ENCODE peak calls at places on chromosome 13, in seven cellular contexts. C is activated T-helper 1 cell treated with anti-CD3 and anti-CD28 coated beads, Interleukin-12 subunit alpha, Interleukin-12 subunit beta, Interleukin-2, Interleukin-4 antibody, amounts not matched to agents 30 ng/mL and 10 ng/mL and 1 ng/mL, durations not matched to agents 14 hours and 24 hours and 36 hours; W is CD4-positive, alpha-beta memory T cell; P is Kasumi-1; B is stimulated activated CD4-positive, alpha-beta T cell treated with anti-CD3 and anti-CD28 coated beads, Interleukin-15, amount 100 ng/mL, for 24 hours; N is amygdala; Y is left lung. Q is an unnamed sample.

GRCh38 chr13:80133631-80134083 is 207.3 kb downstream of the SPRY2 start:
- DNase-seq in W (no peak), Y (no peak), C (no peak), B (no peak), N (peak; percentile 12), P (no peak), Q (no peak)

GRCh38 chr13:75749407-75749806 is 113.3 kb downstream of the LMO7 start:
- DNase-seq in P (no peak), W (no peak), N (no peak), B (no peak), C (no peak), Y (no peak), Q (no peak)

GRCh38 chr13:27354379-27354778 is 70.0 kb upstream of the GTF3A start:
- DNase-seq in C (no peak), Y (no peak), P (no peak), W (no peak), B (no peak), N (no peak), Q (no peak)

GRCh38 chr13:39737047-39737446 is 81.6 kb downstream of the COG6 start:
- DNase-seq in B (no peak), Y (no peak), N (no peak), C (no peak), P (no peak), W (no peak), Q (no peak)

GRCh38 chr13:30807392-30807791 is 72.0 kb downstream of the ALOX5AP start:
- DNase-seq in B (no peak), P (no peak), C (no peak), N (no peak), W (no peak), Y (no peak), Q (no peak)

GRCh38 chr13:49651775-49652690 is 23.7 kb downstream of the ARL11 start:
- DNase-seq in B (no peak), N (no peak), P (no peak), C (no peak), Y (no peak), W (no peak), Q (no peak)

GRCh38 chr13:36806102-36806501 is 12.9 kb upstream of the RFXAP start:
- DNase-seq in P (no peak), W (no peak), Y (no peak), N (no peak), C (no peak), B (no peak), Q (no peak)

GRCh38 chr13:33454844-33455256 is 169.3 kb upstream of the STARD13 start:
- DNase-seq in Y (no peak), P (no peak), N (no peak), B (no peak), W (no peak), C (no peak), Q (no peak)

GRCh38 chr13:49262634-49263033 is 14.9 kb downstream of the CDADC1 start:
- DNase-seq in B (no peak), Y (no peak), C (no peak), P (no peak), W (no peak), N (no peak), Q (no peak)

GRCh38 chr13:89402211-89402610 is 1731.0 kb downstream of the SLITRK5 start:
- DNase-seq in N (no peak), B (no peak), W (no peak), Y (no peak), C (no peak), P (no peak), Q (no peak)

GRCh38 chr13:83215627-83216026 is 666.6 kb downstream of the SLITRK1 start:
- DNase-seq in B (no peak), N (no peak), W (no peak), C (no peak), Y (no peak), P (no peak), Q (no peak)

GRCh38 chr13:51000576-51001260 is 91.1 kb downstream of the RNASEH2B start:
- DNase-seq in C (no peak), B (no peak), W (no peak), P (no peak), N (no peak), Y (no peak), Q (no peak)

GRCh38 chr13:75704194-75704941 is 68.2 kb downstream of the LMO7 start:
- DNase-seq in P (no peak), C (no peak), N (no peak), W (no peak), Y (no peak), B (no peak), Q (no peak)

GRCh38 chr13:93522486-93522885 is 295.9 kb downstream of the GPC6 start:
- DNase-seq in B (no peak), P (no peak), C (no peak), W (no peak), N (no peak), Y (no peak), Q (no peak)

GRCh38 chr13:54758795-54759194 is 1730.2 kb downstream of the OLFM4 start:
- DNase-seq in Y (no peak), N (no peak), C (no peak), B (no peak), W (no peak), P (no peak), Q (no peak)

GRCh38 chr13:84192125-84192524 is 309.9 kb upstream of the SLITRK1 start:
- DNase-seq in P (no peak), Y (no peak), W (no peak), N (no peak), B (no peak), C (no peak), Q (no peak)

GRCh38 chr13:87675851-87676250 is 4.7 kb downstream of the SLITRK5 start:
- DNase-seq in N (no peak), C (no peak), Y (no peak), W (no peak), B (no peak), P (no peak), Q (no peak)

GRCh38 chr13:36680918-36681317 is 7.1 kb downstream of the SERTM1 start:
- DNase-seq in B (no peak), Y (no peak), P (no peak), W (no peak), N (no peak), C (no peak), Q (no peak)

Q was measured in stimulated activated naive CD8-positive, alpha-beta T cell treated with anti-CD3 and anti-CD28 coated beads, Interleukin-15, amount 100 ng/mL, for 72 hours.